ENCODE peak calls at places on chromosomes 16 and 17, in ten cellular contexts. V is tibial nerve; E is HFFc6; Q is heart right ventricle; L is GM20000; F is CD8-positive, alpha-beta T cell; S is fibroblast of lung; A is MCF 10A; H is cardiac muscle cell; I is IMR-90. W is an unnamed sample.

GRCh38 chr16:82758406-82758805 is 131.6 kb downstream of the CDH13 start:
- DNase-seq in V (no peak), E (no peak), Q (no peak), L (no peak), F (no peak), S (no peak), A (no peak), H (no peak), I (no peak), W (no peak)

GRCh38 chr17:1714488-1714979 is 4.4 kb upstream of the TLCD2 start:
- DNase-seq in V (peak), E (peak), Q (peak), L (no peak), F (no peak), S (peak), A (peak), H (peak), I (peak), W (peak)

GRCh38 chr16:8677481-8677880 is 3.1 kb downstream of the ABAT start:
- DNase-seq in V (no peak), E (peak), Q (no peak), L (no peak), F (no peak), S (no peak), A (peak), H (no peak), I (no peak), W (no peak)

GRCh38 chr17:1362065-1362848 is 37.8 kb downstream of the YWHAE start:
- DNase-seq in V (no peak), E (no peak), Q (no peak), L (no peak), F (peak), S (no peak), A (no peak), H (no peak), I (no peak), W (no peak)

GRCh38 chr16:55625843-55626242 is 29.9 kb upstream of the SLC6A2 start:
- DNase-seq in V (no peak), E (no peak), Q (no peak), L (no peak), F (no peak), S (no peak), A (no peak), H (no peak), I (no peak), W (no peak)

GRCh38 chr17:38871247-38871991 is 1.6 kb downstream of the LASP1 start:
- DNase-seq in V (peak), E (peak), Q (no peak), L (peak), F (peak), S (peak), A (peak), H (peak), I (peak), W (peak)

GRCh38 chr16:74107795-74108610 is 188.6 kb upstream of the PSMD7 start:
- DNase-seq in V (peak), E (no peak), Q (no peak), L (peak), F (no peak), S (peak), A (peak), H (peak), I (peak), W (no peak)

GRCh38 chr16:87535855-87536794 is 43.3 kb upstream of the ZCCHC14 start:
- DNase-seq in V (no peak), E (no peak), Q (no peak), L (no peak), F (no peak), S (no peak), A (no peak), H (no peak), I (no peak), W (no peak)

GRCh38 chr17:56933868-56934267 is 20.0 kb upstream of the TRIM25 start:
- DNase-seq in V (no peak), E (no peak), Q (no peak), L (no peak), F (no peak), S (no peak), A (no peak), H (no peak), I (no peak), W (no peak)

GRCh38 chr16:51267676-51268075 is 116.6 kb upstream of the SALL1 start:
- DNase-seq in V (no peak), E (no peak), Q (no peak), L (no peak), F (no peak), S (no peak), A (no peak), H (no peak), I (no peak), W (no peak)

GRCh38 chr17:77426676-77427386 is 286.1 kb downstream of the SEC14L1 start:
- DNase-seq in V (no peak), E (no peak), Q (no peak), L (no peak), F (no peak), S (no peak), A (no peak), H (no peak), I (no peak), W (no peak)

GRCh38 chr17:17722081-17722905 is 41.0 kb downstream of the RAI1 start:
- DNase-seq in V (no peak), E (peak), Q (no peak), L (peak), F (no peak), S (no peak), A (no peak), H (peak), I (peak), W (no peak)

GRCh38 chr17:77258638-77259037 is 117.9 kb downstream of the SEC14L1 start:
- DNase-seq in V (no peak), E (no peak), Q (no peak), L (no peak), F (no peak), S (no peak), A (no peak), H (no peak), I (no peak), W (no peak)

GRCh38 chr17:78708510-78708973 is 73.5 kb downstream of the CYTH1 start:
- DNase-seq in V (peak), E (peak), Q (peak), L (peak), F (peak), S (peak), A (peak), H (peak), I (peak), W (peak)

GRCh38 chr16:31216552-31217530 is at the start of gene PYDC1:
- DNase-seq in V (no peak), E (no peak), Q (peak), L (peak), F (no peak), S (no peak), A (no peak), H (no peak), I (no peak), W (no peak)

GRCh38 chr16:28863929-28864886 is 565 bp downstream of the SH2B1 start:
- DNase-seq in V (peak), E (peak), Q (no peak), L (no peak), F (peak), S (peak), A (no peak), H (peak), I (peak), W (no peak)

GRCh38 chr17:5584971-5585794 is 874 bp upstream of the NLRP1 start:
- DNase-seq in V (no peak), E (peak), Q (no peak), L (no peak), F (no peak), S (peak), A (peak), H (no peak), I (peak), W (peak)

GRCh38 chr17:64491034-64491860 is 5.6 kb downstream of the POLG2 start:
- DNase-seq in V (no peak), E (no peak), Q (no peak), L (no peak), F (peak), S (peak), A (peak), H (no peak), I (peak), W (peak)

GRCh38 chr17:39820987-39821386 is 43.1 kb downstream of the IKZF3 start:
- DNase-seq in V (no peak), E (no peak), Q (no peak), L (no peak), F (no peak), S (no peak), A (no peak), H (no peak), I (no peak), W (no peak)

GRCh38 chr16:65057184-65057583 is 64.7 kb downstream of the CDH11 start:
- DNase-seq in V (no peak), E (no peak), Q (no peak), L (no peak), F (no peak), S (no peak), A (no peak), H (no peak), I (no peak), W (no peak)

GRCh38 chr16:54362801-54363200 is 76.2 kb upstream of the IRX3 start:
- DNase-seq in V (no peak), E (no peak), Q (no peak), L (no peak), F (no peak), S (no peak), A (no peak), H (no peak), I (no peak), W (no peak)

GRCh38 chr16:1026784-1027415 is 45.3 kb downstream of the SOX8 start:
- DNase-seq in V (no peak), E (no peak), Q (no peak), L (no peak), F (no peak), S (no peak), A (no peak), H (no peak), I (no peak), W (no peak)

GRCh38 chr17:17972126-17972951 is at the start of the genes DRC3 and TOM1L2:
- DNase-seq in V (peak), E (peak), Q (peak), L (peak), F (peak), S (peak), A (peak), H (peak), I (peak), W (peak)

GRCh38 chr16:11316331-11317015 is 28.8 kb upstream of the RMI2 start:
- DNase-seq in V (no peak), E (no peak), Q (no peak), L (no peak), F (no peak), S (no peak), A (no peak), H (no peak), I (no peak), W (no peak)

GRCh38 chr17:49496866-49497146 is 1.7 kb downstream of the NGFR start:
- DNase-seq in V (no peak), E (no peak), Q (no peak), L (no peak), F (no peak), S (no peak), A (no peak), H (no peak), I (no peak), W (no peak)

GRCh38 chr17:36727577-36727976 is 126.2 kb downstream of the MRM1 start:
- DNase-seq in V (no peak), E (no peak), Q (no peak), L (no peak), F (no peak), S (no peak), A (no peak), H (no peak), I (no peak), W (no peak)

GRCh38 chr16:88924834-88925539 is 52.0 kb downstream of the CBFA2T3 start:
- DNase-seq in V (no peak), E (peak), Q (no peak), L (peak), F (peak), S (peak), A (peak), H (peak), I (peak), W (no peak)

GRCh38 chr16:2023098-2023925 is 3.4 kb upstream of the NHERF2 start:
- DNase-seq in V (peak), E (peak), Q (peak), L (peak), F (peak), S (peak), A (peak), H (peak), I (peak), W (peak)

GRCh38 chr17:59503489-59503888 is 61.9 kb upstream of the DHX40 start:
- DNase-seq in V (no peak), E (no peak), Q (no peak), L (no peak), F (no peak), S (no peak), A (no peak), H (no peak), I (no peak), W (no peak)

GRCh38 chr17:21125862-21126261 is 902 bp upstream of the DHRS7B start:
- DNase-seq in V (peak), E (no peak), Q (no peak), L (no peak), F (peak), S (no peak), A (no peak), H (no peak), I (no peak), W (no peak)

GRCh38 chr17:59972778-59973177 is 8.2 kb upstream of the RNFT1 start:
- DNase-seq in V (no peak), E (peak), Q (no peak), L (no peak), F (no peak), S (peak), A (peak), H (no peak), I (peak), W (no peak)

GRCh38 chr17:36611345-36612072 is 10.1 kb downstream of the MRM1 start:
- DNase-seq in V (no peak), E (peak), Q (no peak), L (no peak), F (no peak), S (peak), A (peak), H (no peak), I (peak), W (no peak)

GRCh38 chr16:78278047-78278446 is 178.6 kb downstream of the WWOX start:
- DNase-seq in V (no peak), E (no peak), Q (no peak), L (no peak), F (no peak), S (no peak), A (no peak), H (no peak), I (no peak), W (no peak)

GRCh38 chr16:78277374-78277773 is 177.9 kb downstream of the WWOX start:
- DNase-seq in V (no peak), E (no peak), Q (no peak), L (no peak), F (no peak), S (no peak), A (no peak), H (peak), I (no peak), W (no peak)

GRCh38 chr16:78274771-78275170 is 175.3 kb downstream of the WWOX start:
- DNase-seq in V (no peak), E (no peak), Q (no peak), L (no peak), F (no peak), S (no peak), A (no peak), H (no peak), I (no peak), W (no peak)

GRCh38 chr16:78271981-78272380 is 172.5 kb downstream of the WWOX start:
- DNase-seq in V (no peak), E (no peak), Q (no peak), L (no peak), F (no peak), S (no peak), A (no peak), H (no peak), I (no peak), W (no peak)

GRCh38 chr16:78275420-78275819 is 176.0 kb downstream of the WWOX start:
- DNase-seq in V (no peak), E (no peak), Q (no peak), L (no peak), F (no peak), S (no peak), A (no peak), H (no peak), I (no peak), W (no peak)
- TF ChIP-seq CTCF in V (no peak), E (no peak), Q (no peak), L (no peak), F (no peak), S (no peak), A (no peak), H (no peak), I (no peak), W (no peak)

GRCh38 chr17:80259642-80260535 is 763 bp upstream of the RNF213 start:
- DNase-seq in V (peak), E (peak), Q (peak), L (peak), F (peak), S (peak), A (peak), H (peak), I (peak), W (no peak)
- TF ChIP-seq CTCF in V (no peak), E (no peak), Q (no peak), L (no peak), F (no peak), S (no peak), A (no peak), H (no peak), I (no peak), W (no peak)

GRCh38 chr16:68382296-68382718 is 66.0 kb downstream of the SMPD3 start:
- DNase-seq in V (no peak), E (no peak), Q (no peak), L (peak), F (no peak), S (no peak), A (no peak), H (no peak), I (no peak), W (no peak)
- TF ChIP-seq CTCF in V (no peak), E (peak), Q (no peak), L (no peak), F (no peak), S (no peak), A (peak), H (peak), I (no peak), W (peak)

DNA sequence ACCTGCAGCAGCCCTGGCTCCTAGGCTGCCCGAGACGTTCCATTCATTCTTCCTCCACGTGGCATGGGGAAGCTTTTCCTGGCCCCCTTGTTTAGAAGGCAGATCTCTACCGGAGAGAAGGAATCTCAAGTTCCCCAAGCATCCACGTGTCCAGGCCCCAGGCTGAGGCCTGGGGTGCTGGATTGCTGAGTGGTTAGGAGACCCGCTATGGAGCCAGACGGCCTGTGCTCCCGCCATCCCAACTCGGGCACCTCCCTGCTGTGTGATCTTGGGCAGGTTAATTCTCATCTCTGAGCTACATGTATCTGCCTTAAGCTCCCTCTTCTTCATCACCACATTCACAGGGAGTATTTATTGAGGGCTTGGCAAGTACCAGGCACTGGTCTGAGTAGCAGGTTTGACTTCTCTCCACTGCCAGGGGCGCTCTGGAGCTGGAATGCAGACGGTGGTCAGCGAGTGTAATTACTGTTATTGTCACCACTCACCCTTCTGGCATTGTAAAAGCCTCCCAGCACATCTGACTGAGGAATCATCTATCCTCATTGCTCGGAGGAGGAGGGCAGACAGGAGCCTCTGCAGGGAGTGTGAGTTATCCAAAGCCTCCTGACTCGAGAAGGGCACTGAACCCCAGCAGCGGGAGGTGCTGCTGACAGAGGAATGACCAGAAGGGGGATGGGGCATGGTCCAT is 1.1 kb upstream of the ADGRG1 start:
- DNase-seq in V (no peak), E (peak), Q (no peak), L (no peak), F (peak), S (peak), A (peak), H (peak), I (peak), W (no peak)
- TF ChIP-seq CTCF in V (no peak), E (peak), Q (no peak), L (no peak), F (no peak), S (peak), A (no peak), H (peak), I (peak), W (no peak)

DNA sequence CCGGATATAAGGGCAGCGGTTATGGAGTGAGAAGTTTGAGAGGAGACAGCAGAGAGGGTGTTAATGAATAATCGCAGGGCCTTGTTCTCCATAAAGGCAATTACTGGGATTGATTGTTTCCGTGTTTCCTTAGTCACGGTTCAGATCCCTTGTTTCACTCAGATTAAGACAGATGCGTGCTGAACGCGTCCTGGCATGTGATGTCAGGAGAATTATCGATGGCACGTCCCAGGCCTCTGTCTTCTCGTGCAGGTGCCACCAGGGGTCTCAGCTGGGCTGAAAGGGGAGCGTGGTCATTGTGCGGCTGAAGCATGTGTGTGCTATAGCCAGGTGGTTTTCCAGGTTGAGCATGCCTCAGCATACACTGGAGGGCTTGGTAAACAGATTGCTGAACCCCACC is 142.4 kb upstream of the NOL11 start:
- DNase-seq in V (no peak), E (no peak), Q (no peak), L (peak), F (no peak), S (no peak), A (no peak), H (no peak), I (no peak), W (no peak)
- TF ChIP-seq CTCF in V (no peak), E (no peak), Q (no peak), L (peak), F (no peak), S (no peak), A (no peak), H (no peak), I (no peak), W (no peak)

GRCh38 chr16:4350787-4351659 is at the start of gene PAM16:
- DNase-seq in V (peak), E (peak), Q (peak), L (peak), F (peak), S (peak), A (peak), H (peak), I (peak), W (peak)
- TF ChIP-seq CTCF in V (peak), E (peak), Q (no peak), L (no peak), F (no peak), S (no peak), A (no peak), H (no peak), I (no peak), W (no peak)

GRCh38 chr17:33294994-33295393 is 1.9 kb upstream of the ASIC2 start:
- DNase-seq in V (no peak), E (no peak), Q (no peak), L (no peak), F (no peak), S (no peak), A (no peak), H (no peak), I (no peak), W (no peak)

GRCh38 chr17:33290156-33290697 is 2.9 kb downstream of the ASIC2 start:
- DNase-seq in V (no peak), E (no peak), Q (no peak), L (no peak), F (no peak), S (no peak), A (no peak), H (no peak), I (no peak), W (no peak)

GRCh38 chr17:33291248-33292183 is 1.6 kb downstream of the ASIC2 start:
- DNase-seq in V (no peak), E (no peak), Q (peak), L (no peak), F (no peak), S (peak), A (no peak), H (peak), I (peak), W (no peak)

GRCh38 chr17:33292981-33293867 is at the start of gene ASIC2:
- DNase-seq in V (no peak), E (no peak), Q (no peak), L (no peak), F (no peak), S (no peak), A (no peak), H (peak), I (peak), W (no peak)

GRCh38 chr17:33292184-33292980 is 713 bp downstream of the ASIC2 start:
- DNase-seq in V (no peak), E (no peak), Q (peak), L (peak), F (no peak), S (peak), A (no peak), H (peak), I (peak), W (no peak)
- TF ChIP-seq CTCF in V (no peak), E (no peak), Q (peak), L (no peak), F (no peak), S (no peak), A (peak), H (no peak), I (peak), W (no peak)